ENCODE peak calls at places on chromosomes 4 and X, in six cellular contexts. One of them, this sample, is unnamed. For H3K9me3, the result is how much of the 10 kb centered on the place peaks cover.

GRCh38 chrX:67619253-67619652 is 75.4 kb downstream of the AR start:
- DNase-seq in lower lobe of right lung: no peak
- DNase-seq in tibial nerve: no peak
- DNase-seq in OCI-LY7: no peak
- DNase-seq in ovary: no peak
- DNase-seq in ascending aorta: no peak
- DNase-seq in this sample: no peak

GRCh38 chr4:6338175-6338950 is 68.7 kb downstream of the WFS1 start:
- DNase-seq in OCI-LY7: peak
- DNase-seq in lower lobe of right lung: peak
- DNase-seq in ascending aorta: no peak
- DNase-seq in tibial nerve: no peak
- DNase-seq in ovary: no peak
- DNase-seq in this sample: no peak

GRCh38 chr4:5891563-5892320 is 1.1 kb downstream of the CRMP1 start:
- DNase-seq in ascending aorta: no peak
- DNase-seq in tibial nerve: no peak
- DNase-seq in lower lobe of right lung: no peak
- DNase-seq in ovary: no peak
- DNase-seq in OCI-LY7: no peak
- DNase-seq in this sample: peak

GRCh38 chrX:115940348-115940747 is 230.2 kb upstream of the AGTR2 start:
- DNase-seq in OCI-LY7: no peak
- DNase-seq in lower lobe of right lung: no peak
- DNase-seq in tibial nerve: no peak
- DNase-seq in ascending aorta: no peak
- DNase-seq in ovary: no peak
- DNase-seq in this sample: no peak

GRCh38 chr4:4502694-4503311 is 39.0 kb downstream of the STX18 start:
- DNase-seq in ascending aorta: no peak
- DNase-seq in tibial nerve: no peak
- DNase-seq in ovary: no peak
- DNase-seq in OCI-LY7: no peak
- DNase-seq in lower lobe of right lung: no peak
- DNase-seq in this sample: no peak

GRCh38 chr4:154415313-154415712 is 76.3 kb downstream of the DCHS2 start:
- DNase-seq in tibial nerve: no peak
- DNase-seq in OCI-LY7: no peak
- DNase-seq in ovary: no peak
- DNase-seq in lower lobe of right lung: no peak
- DNase-seq in ascending aorta: no peak
- DNase-seq in this sample: no peak

GRCh38 chrX:96713303-96713702 is 28.7 kb downstream of the DIAPH2 start:
- DNase-seq in ascending aorta: no peak
- DNase-seq in OCI-LY7: no peak
- DNase-seq in tibial nerve: no peak
- DNase-seq in lower lobe of right lung: no peak
- DNase-seq in ovary: no peak
- DNase-seq in this sample: no peak

GRCh38 chrX:99603076-99603814 is 806.8 kb downstream of the PCDH19 start:
- DNase-seq in ascending aorta: no peak
- DNase-seq in OCI-LY7: no peak
- DNase-seq in lower lobe of right lung: no peak
- DNase-seq in tibial nerve: no peak
- DNase-seq in ovary: no peak
- DNase-seq in this sample: no peak

GRCh38 chr4:5960197-5960880 is 57.9 kb downstream of the C4orf50 start:
- DNase-seq in ascending aorta: no peak
- DNase-seq in tibial nerve: no peak
- DNase-seq in lower lobe of right lung: no peak
- DNase-seq in OCI-LY7: no peak
- DNase-seq in ovary: no peak
- DNase-seq in this sample: no peak

GRCh38 chr4:75724867-75725724 is 719 bp downstream of the USO1 start:
- DNase-seq in lower lobe of right lung: peak
- DNase-seq in tibial nerve: peak
- DNase-seq in OCI-LY7: peak
- DNase-seq in ascending aorta: peak
- DNase-seq in ovary: peak
- DNase-seq in this sample: peak

GRCh38 chr4:6114181-6114580 is 86.2 kb downstream of the JAKMIP1 start:
- DNase-seq in tibial nerve: no peak
- DNase-seq in OCI-LY7: no peak
- DNase-seq in lower lobe of right lung: no peak
- DNase-seq in ascending aorta: no peak
- DNase-seq in ovary: no peak
- DNase-seq in this sample: no peak

GRCh38 chrX:133929836-133930464 is 55.4 kb downstream of the GPC3 start:
- DNase-seq in tibial nerve: no peak
- DNase-seq in ascending aorta: no peak
- DNase-seq in ovary: no peak
- DNase-seq in OCI-LY7: no peak
- DNase-seq in lower lobe of right lung: no peak
- DNase-seq in this sample: no peak

GRCh38 chrX:133924548-133924947 is 60.8 kb downstream of the GPC3 start:
- DNase-seq in ascending aorta: no peak
- DNase-seq in ovary: no peak
- DNase-seq in lower lobe of right lung: no peak
- DNase-seq in tibial nerve: no peak
- DNase-seq in OCI-LY7: no peak
- DNase-seq in this sample: no peak

GRCh38 chrX:133928365-133928764 is 57.0 kb downstream of the GPC3 start:
- DNase-seq in ascending aorta: no peak
- DNase-seq in lower lobe of right lung: no peak
- DNase-seq in tibial nerve: no peak
- DNase-seq in ovary: no peak
- DNase-seq in OCI-LY7: no peak
- DNase-seq in this sample: no peak

GRCh38 chrX:133926099-133926498 is 59.3 kb downstream of the GPC3 start:
- DNase-seq in ascending aorta: no peak
- DNase-seq in tibial nerve: no peak
- DNase-seq in lower lobe of right lung: no peak
- DNase-seq in ovary: no peak
- DNase-seq in OCI-LY7: no peak
- DNase-seq in this sample: no peak

DNA sequence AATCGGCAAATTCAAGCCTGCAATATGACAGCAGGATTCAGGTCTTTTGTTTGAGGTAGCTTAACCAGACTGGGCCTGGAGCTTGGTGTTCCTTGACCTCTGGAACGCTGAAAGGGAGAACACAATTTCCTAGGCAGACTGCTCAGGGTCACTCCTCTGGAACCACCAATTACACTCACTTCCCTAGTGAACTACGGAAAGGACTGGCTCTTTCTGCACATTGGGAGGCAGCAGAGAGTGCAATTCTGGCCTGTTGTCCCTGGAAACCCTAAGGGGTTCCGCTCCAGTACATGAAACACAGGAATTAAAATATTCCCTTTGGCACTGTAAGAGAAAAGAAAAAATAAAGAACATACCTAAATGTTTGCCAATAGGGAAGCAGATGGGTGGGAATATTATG is 58.6 kb downstream of the GPC3 start:
- DNase-seq in tibial nerve: no peak
- DNase-seq in ascending aorta: no peak
- DNase-seq in OCI-LY7: no peak
- DNase-seq in ovary: no peak
- DNase-seq in lower lobe of right lung: no peak
- DNase-seq in this sample: no peak
- TF ChIP-seq CTCF in tibial nerve: no peak
- TF ChIP-seq CTCF in ascending aorta: no peak
- TF ChIP-seq CTCF in OCI-LY7: no peak
- TF ChIP-seq CTCF in ovary: no peak
- TF ChIP-seq CTCF in lower lobe of right lung: no peak
- TF ChIP-seq CTCF in this sample: no peak

GRCh38 chrX:76517544-76517943 is 90.0 kb downstream of the MAGEE1 start:
- DNase-seq in lower lobe of right lung: no peak
- DNase-seq in OCI-LY7: no peak
- DNase-seq in ascending aorta: no peak
- DNase-seq in tibial nerve: no peak
- DNase-seq in ovary: no peak
- DNase-seq in this sample: no peak
- H3K9me3 ChIP-seq in lower lobe of right lung: under half
- H3K9me3 ChIP-seq in OCI-LY7: under half
- H3K9me3 ChIP-seq in ascending aorta: under half
- H3K9me3 ChIP-seq in tibial nerve: under half
- H3K9me3 ChIP-seq in ovary: under half
- H3K9me3 ChIP-seq in this sample: under half

DNA sequence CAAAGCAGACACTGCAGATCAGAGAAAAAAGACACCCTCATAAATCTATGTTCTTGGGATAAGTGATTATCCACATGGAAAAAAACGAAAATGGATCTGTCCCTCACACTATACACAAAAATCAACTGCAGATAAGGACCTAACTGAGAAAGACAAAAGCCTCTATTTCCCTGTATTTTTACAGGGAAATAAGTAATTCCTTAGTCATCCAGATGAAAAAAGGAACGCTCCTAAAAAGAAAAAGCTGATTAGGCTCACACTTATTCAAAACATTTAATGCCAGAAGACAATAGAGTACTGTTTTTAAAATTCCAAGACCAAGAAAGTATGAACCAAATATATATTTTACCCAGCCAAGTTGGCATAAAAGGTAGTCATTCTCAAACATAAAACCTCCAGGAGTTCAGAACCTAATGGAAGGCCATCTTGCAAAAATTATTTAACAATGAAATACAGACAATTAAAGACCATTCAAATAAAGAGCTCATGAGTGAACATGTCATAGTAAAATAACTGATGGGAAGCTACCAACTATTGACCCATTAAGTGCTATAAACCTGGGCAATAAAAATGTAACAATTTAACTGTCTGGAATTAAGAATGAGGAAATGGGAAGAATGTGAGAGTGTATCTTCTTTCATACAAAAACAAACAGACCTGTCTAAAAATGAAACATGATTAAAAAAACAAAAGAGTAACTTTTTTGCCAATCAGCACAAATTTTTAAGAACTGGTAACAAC is 20.4 kb downstream of the PAPSS1 start:
- DNase-seq in ascending aorta: no peak
- DNase-seq in tibial nerve: no peak
- DNase-seq in lower lobe of right lung: no peak
- DNase-seq in OCI-LY7: no peak
- DNase-seq in ovary: no peak
- DNase-seq in this sample: no peak
- TF ChIP-seq CTCF in ascending aorta: no peak
- TF ChIP-seq CTCF in tibial nerve: no peak
- TF ChIP-seq CTCF in lower lobe of right lung: no peak
- TF ChIP-seq CTCF in OCI-LY7: no peak
- TF ChIP-seq CTCF in ovary: no peak
- TF ChIP-seq CTCF in this sample: no peak

GRCh38 chr4:104351696-104352095 is 143.0 kb downstream of the CXXC4 start:
- DNase-seq in lower lobe of right lung: no peak
- DNase-seq in ovary: no peak
- DNase-seq in ascending aorta: no peak
- DNase-seq in OCI-LY7: no peak
- DNase-seq in tibial nerve: no peak
- DNase-seq in this sample: no peak
- H3K9me3 ChIP-seq in lower lobe of right lung: under half
- H3K9me3 ChIP-seq in ovary: under half
- H3K9me3 ChIP-seq in ascending aorta: under half
- H3K9me3 ChIP-seq in OCI-LY7: under half
- H3K9me3 ChIP-seq in tibial nerve: under half
- H3K9me3 ChIP-seq in this sample: half or more

DNA sequence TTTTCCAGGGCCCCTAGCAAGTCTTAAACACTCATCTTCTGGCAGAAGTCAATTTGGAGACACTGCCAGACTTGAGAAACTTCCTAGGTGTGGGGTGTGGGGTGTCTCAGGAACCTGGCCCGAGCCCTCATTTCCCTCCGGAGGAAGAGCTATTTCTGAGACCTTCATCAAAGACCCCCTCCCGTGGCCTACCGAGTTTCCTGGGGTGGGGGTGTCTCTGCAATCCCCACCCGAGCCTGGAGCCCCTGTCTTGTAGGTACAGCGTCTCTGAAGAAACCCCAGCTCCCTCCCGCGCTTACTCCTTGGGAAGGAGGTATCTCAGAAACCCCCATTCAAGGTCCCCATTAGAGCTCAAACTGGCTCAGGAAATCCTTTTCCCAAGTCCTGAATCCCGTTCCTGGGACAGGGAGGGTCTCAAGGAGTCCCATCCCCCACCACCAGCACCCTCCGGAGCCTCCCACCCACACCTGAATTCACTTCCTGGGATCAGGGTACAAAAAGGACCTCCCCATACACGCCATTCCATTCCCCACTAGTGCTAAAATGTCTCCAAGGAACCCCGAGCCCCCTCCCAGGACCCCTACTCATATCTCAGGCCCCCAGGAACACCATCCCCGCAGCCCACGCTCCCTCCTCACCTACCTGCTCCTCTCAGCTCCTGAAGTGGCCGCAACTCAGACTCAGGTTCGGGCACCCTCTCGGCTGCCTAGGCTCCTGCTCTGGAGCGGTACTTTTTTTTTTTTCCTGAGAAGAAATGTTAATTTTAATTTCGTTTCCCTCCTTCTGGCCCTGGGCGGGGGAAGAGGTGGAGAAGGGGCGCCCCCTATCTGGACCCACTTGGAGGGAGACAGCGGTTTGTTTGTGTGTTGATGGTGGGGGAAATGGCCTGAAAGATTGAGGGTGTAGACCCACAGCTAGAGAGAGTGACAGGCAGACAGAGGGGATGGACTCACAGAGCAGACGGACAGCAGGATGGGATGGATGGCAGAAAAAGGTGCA is 1.1 kb downstream of the SLC38A5 start:
- DNase-seq in OCI-LY7: peak
- DNase-seq in lower lobe of right lung: no peak
- DNase-seq in ascending aorta: no peak
- DNase-seq in ovary: no peak
- DNase-seq in tibial nerve: no peak
- DNase-seq in this sample: no peak
- TF ChIP-seq CTCF in OCI-LY7: peak
- TF ChIP-seq CTCF in lower lobe of right lung: no peak
- TF ChIP-seq CTCF in ascending aorta: peak
- TF ChIP-seq CTCF in ovary: no peak
- TF ChIP-seq CTCF in tibial nerve: no peak
- TF ChIP-seq CTCF in this sample: no peak